ENCODE peak calls at places on chromosomes 12 and 14, in six cellular contexts. Z, H, F, M, Y and U are unnamed samples.
A peak's percentile ranks its signal among the peaks of the same experiment; 100 is the strongest.

GRCh38 chr12:121893901-121894540 is 5.4 kb downstream of the PSMD9 start:
- DNase-seq in Y (no peak), F (peak; percentile 74), M (peak; percentile 39), H (peak; percentile 69), Z (no peak), U (no peak)

GRCh38 chr12:104534162-104534856 is 77.6 kb downstream of the CHST11 start:
- DNase-seq in H (no peak), F (no peak), Y (no peak), Z (no peak), M (no peak), U (no peak)

GRCh38 chr12:12207746-12208145 is 59.1 kb downstream of the LRP6 start:
- DNase-seq in H (no peak), Y (no peak), Z (no peak), M (no peak), F (no peak), U (no peak)

GRCh38 chr12:87280356-87280755 is 748.8 kb downstream of the C12orf50 start:
- DNase-seq in F (no peak), M (no peak), Y (no peak), H (no peak), Z (no peak), U (no peak)

GRCh38 chr12:71865166-71865713 is 25.7 kb downstream of the TBC1D15 start:
- DNase-seq in H (peak; percentile 77), M (no peak), Y (no peak), Z (no peak), F (peak; percentile 95), U (no peak)

GRCh38 chr14:71452987-71453386 is 479.2 kb upstream of the RGS6 start:
- DNase-seq in Z (no peak), M (no peak), H (no peak), Y (no peak), F (peak; percentile 30), U (no peak)

GRCh38 chr14:47425302-47425701 is 250.1 kb downstream of the MDGA2 start:
- DNase-seq in F (no peak), H (no peak), M (no peak), Z (no peak), Y (no peak), U (no peak)

GRCh38 chr12:92133166-92133565 is 12.5 kb downstream of the BTG1 start:
- DNase-seq in F (no peak), M (no peak), Z (no peak), H (no peak), Y (no peak), U (no peak)

GRCh38 chr12:106131671-106132070 is 7.1 kb downstream of the NUAK1 start:
- DNase-seq in M (no peak), H (peak; percentile 50), Z (no peak), Y (no peak), F (peak; percentile 57), U (no peak)

GRCh38 chr14:92144708-92145107 is 22.9 kb downstream of the CPSF2 start:
- DNase-seq in Y (no peak), F (no peak), Z (no peak), M (no peak), H (no peak), U (no peak)

GRCh38 chr12:46153267-46153872 is 115.5 kb downstream of the SLC38A1 start:
- DNase-seq in M (no peak), Y (no peak), Z (no peak), F (peak; percentile 41), H (peak; percentile 10), U (no peak)

GRCh38 chr14:60944206-60944605 is 36.7 kb downstream of the TRMT5 start:
- DNase-seq in Z (no peak), F (no peak), H (no peak), Y (no peak), M (no peak), U (no peak)

GRCh38 chr12:31002999-31003398 is 70.7 kb upstream of the DDX11 start:
- DNase-seq in M (no peak), Z (no peak), Y (no peak), F (peak; percentile 44), H (peak; percentile 68), U (no peak)

GRCh38 chr14:91573894-91574837 is 64.1 kb upstream of the PPP4R3A start:
- DNase-seq in Z (no peak), Y (peak; percentile 50), H (peak; percentile 54), M (peak; percentile 41), F (peak; percentile 77), U (peak; percentile 60)

GRCh38 chr14:72518809-72519377 is 375.0 kb downstream of the DPF3 start:
- DNase-seq in H (no peak), Z (no peak), F (no peak), Y (peak; percentile 9), M (no peak), U (no peak)

GRCh38 chr12:64756371-64756770 is 2.8 kb downstream of the GNS start:
- DNase-seq in Y (no peak), F (no peak), M (no peak), Z (no peak), H (no peak), U (no peak)

GRCh38 chr14:64743061-64743460 is 38.8 kb downstream of the PLEKHG3 start:
- DNase-seq in M (no peak), Y (no peak), H (no peak), Z (no peak), F (no peak), U (no peak)

GRCh38 chr12:71157601-71158233 is at the start of gene TSPAN8:
- DNase-seq in F (no peak), Y (no peak), Z (no peak), M (no peak), H (peak; percentile 29), U (no peak)

GRCh38 chr14:35991356-35991755 is 165.2 kb downstream of the BRMS1L start:
- DNase-seq in H (no peak), M (no peak), F (no peak), Z (no peak), Y (no peak), U (no peak)

GRCh38 chr12:5945071-5946008 is at the start of gene ANO2:
- DNase-seq in Z (no peak), M (no peak), Y (no peak), F (peak; percentile 32), H (no peak), U (no peak)

GRCh38 chr12:30047499-30048262 is 263.9 kb upstream of the TMTC1 start:
- DNase-seq in F (no peak), Z (no peak), Y (no peak), H (peak; percentile 58), M (no peak), U (no peak)

GRCh38 chr12:41213648-41214047 is 25.5 kb downstream of the PDZRN4 start:
- DNase-seq in Y (no peak), M (no peak), Z (no peak), H (no peak), F (no peak), U (no peak)

GRCh38 chr14:81485372-81485771 is 48.3 kb downstream of the SEL1L start:
- DNase-seq in H (no peak), M (no peak), Y (no peak), F (no peak), Z (no peak), U (no peak)

GRCh38 chr14:23141706-23142467 is 22.8 kb upstream of the CEBPE start:
- DNase-seq in H (peak; percentile 66), F (peak; percentile 82), Z (no peak), Y (no peak), M (peak; percentile 82), U (no peak)

GRCh38 chr14:59346796-59347510 is 118.2 kb downstream of the GPR135 start:
- DNase-seq in H (no peak), M (no peak), F (peak; percentile 20), Y (no peak), Z (no peak), U (no peak)

GRCh38 chr12:26566670-26567069 is 266.3 kb downstream of the ITPR2 start:
- DNase-seq in H (no peak), Z (no peak), M (no peak), Y (no peak), F (peak; percentile 22), U (no peak)

GRCh38 chr14:105999361-106000028 is 473.1 kb downstream of the TMEM121 start:
- DNase-seq in M (peak; percentile 53), H (peak; percentile 46), Z (no peak), Y (no peak), F (no peak), U (peak; percentile 80)

GRCh38 chr12:481422-481821 is 21.7 kb downstream of the B4GALNT3 start:
- DNase-seq in F (peak; percentile 72), H (peak; percentile 43), M (no peak), Z (no peak), Y (no peak), U (no peak)

GRCh38 chr12:79949098-79949497 is 14.2 kb upstream of the PPP1R12A start:
- DNase-seq in F (no peak), M (no peak), Y (no peak), Z (no peak), H (no peak), U (no peak)

GRCh38 chr14:76351941-76352340 is 24.0 kb upstream of the ESRRB start:
- DNase-seq in M (no peak), Y (no peak), H (no peak), F (no peak), Z (no peak), U (no peak)

GRCh38 chr12:108801736-108802665 is 55.4 kb downstream of the SSH1 start:
- DNase-seq in F (peak; percentile 69), H (no peak), Z (no peak), M (no peak), Y (no peak), U (no peak)

GRCh38 chr12:109738209-109738608 is 24.6 kb downstream of the FAM222A start:
- DNase-seq in Y (no peak), H (no peak), M (peak; percentile 5), F (no peak), Z (no peak), U (no peak)

GRCh38 chr14:92885279-92886061 is 37.5 kb upstream of the CHGA start:
- DNase-seq in F (no peak), M (no peak), Y (no peak), H (no peak), Z (no peak), U (no peak)